ENCODE peak calls at places on chromosomes 4 and X, in five cellular contexts. One of them, this sample, is unnamed.

GRCh38 chr4:151675366-151676060 is 85.3 kb downstream of the GATB start:
- DNase-seq in neuronal stem cell: no peak
- DNase-seq in H1: no peak
- DNase-seq in mesenchymal stem cell: peak
- DNase-seq in trophoblast cell: no peak
- DNase-seq in this sample: no peak

GRCh38 chr4:2059034-2059725 is at the start of gene NAT8L:
- DNase-seq in neuronal stem cell: no peak
- DNase-seq in H1: no peak
- DNase-seq in mesenchymal stem cell: no peak
- DNase-seq in trophoblast cell: peak
- DNase-seq in this sample: peak

GRCh38 chrX:40434947-40435346 is 145.8 kb upstream of the ATP6AP2 start:
- DNase-seq in neuronal stem cell: no peak
- DNase-seq in H1: peak
- DNase-seq in mesenchymal stem cell: peak
- DNase-seq in trophoblast cell: no peak
- DNase-seq in this sample: peak

GRCh38 chrX:3712080-3712869 is 1.2 kb downstream of the PRKX start:
- DNase-seq in neuronal stem cell: no peak
- DNase-seq in H1: no peak
- DNase-seq in mesenchymal stem cell: peak
- DNase-seq in trophoblast cell: peak
- DNase-seq in this sample: no peak

GRCh38 chr4:183546376-183546775 is 41.5 kb downstream of the ING2 start:
- DNase-seq in neuronal stem cell: no peak
- DNase-seq in H1: no peak
- DNase-seq in mesenchymal stem cell: no peak
- DNase-seq in trophoblast cell: peak
- DNase-seq in this sample: no peak

GRCh38 chr4:33890841-33891240 is 2353.5 kb downstream of the ARAP2 start:
- DNase-seq in neuronal stem cell: no peak
- DNase-seq in H1: no peak
- DNase-seq in mesenchymal stem cell: no peak
- DNase-seq in trophoblast cell: no peak
- DNase-seq in this sample: no peak

GRCh38 chrX:125998432-125998831 is 167.7 kb downstream of the DCAF12L2 start:
- DNase-seq in neuronal stem cell: no peak
- DNase-seq in H1: no peak
- DNase-seq in mesenchymal stem cell: no peak
- DNase-seq in trophoblast cell: peak
- DNase-seq in this sample: no peak

GRCh38 chr4:1047106-1047975 is 35.9 kb downstream of the FGFRL1 start:
- DNase-seq in neuronal stem cell: no peak
- DNase-seq in H1: peak
- DNase-seq in mesenchymal stem cell: no peak
- DNase-seq in trophoblast cell: no peak
- DNase-seq in this sample: peak

GRCh38 chr4:80361329-80361900 is 25.9 kb downstream of the CFAP299 start:
- DNase-seq in neuronal stem cell: no peak
- DNase-seq in H1: no peak
- DNase-seq in mesenchymal stem cell: peak
- DNase-seq in trophoblast cell: peak
- DNase-seq in this sample: no peak

GRCh38 chrX:152899874-152900719 is 2.2 kb downstream of the ZNF185 start:
- DNase-seq in neuronal stem cell: no peak
- DNase-seq in H1: no peak
- DNase-seq in mesenchymal stem cell: no peak
- DNase-seq in trophoblast cell: no peak
- DNase-seq in this sample: no peak

GRCh38 chr4:56506110-56506705 is 617 bp downstream of the ARL9 start:
- DNase-seq in neuronal stem cell: peak
- DNase-seq in H1: peak
- DNase-seq in mesenchymal stem cell: peak
- DNase-seq in trophoblast cell: no peak
- DNase-seq in this sample: peak

GRCh38 chrX:17374619-17375360 is at the start of gene NHS:
- DNase-seq in neuronal stem cell: peak
- DNase-seq in H1: peak
- DNase-seq in mesenchymal stem cell: peak
- DNase-seq in trophoblast cell: peak
- DNase-seq in this sample: peak

GRCh38 chrX:1355131-1355799 is 18.7 kb downstream of the IL3RA start:
- DNase-seq in neuronal stem cell: peak
- DNase-seq in H1: peak
- DNase-seq in mesenchymal stem cell: no peak
- DNase-seq in trophoblast cell: no peak
- DNase-seq in this sample: peak

GRCh38 chrX:2903366-2903765 is 25.8 kb downstream of the ARSD start:
- DNase-seq in neuronal stem cell: no peak
- DNase-seq in H1: no peak
- DNase-seq in mesenchymal stem cell: no peak
- DNase-seq in trophoblast cell: no peak
- DNase-seq in this sample: no peak

GRCh38 chr4:8594097-8595038 is 1.8 kb downstream of the CPZ start:
- DNase-seq in neuronal stem cell: peak
- DNase-seq in H1: peak
- DNase-seq in mesenchymal stem cell: peak
- DNase-seq in trophoblast cell: peak
- DNase-seq in this sample: peak

GRCh38 chr4:13059015-13059414 is 425.1 kb downstream of the RAB28 start:
- DNase-seq in neuronal stem cell: no peak
- DNase-seq in H1: no peak
- DNase-seq in mesenchymal stem cell: no peak
- DNase-seq in trophoblast cell: no peak
- DNase-seq in this sample: no peak

GRCh38 chr4:4227510-4228355 is 1.0 kb upstream of the OTOP1 start:
- DNase-seq in neuronal stem cell: no peak
- DNase-seq in H1: peak
- DNase-seq in mesenchymal stem cell: no peak
- DNase-seq in trophoblast cell: no peak
- DNase-seq in this sample: peak

GRCh38 chrX:39729834-39730670 is 367.7 kb downstream of the BCOR start:
- DNase-seq in neuronal stem cell: peak
- DNase-seq in H1: peak
- DNase-seq in mesenchymal stem cell: peak
- DNase-seq in trophoblast cell: peak
- DNase-seq in this sample: peak

GRCh38 chr4:123449780-123450179 is 53.2 kb downstream of the SPRY1 start:
- DNase-seq in neuronal stem cell: no peak
- DNase-seq in H1: no peak
- DNase-seq in mesenchymal stem cell: peak
- DNase-seq in trophoblast cell: no peak
- DNase-seq in this sample: no peak

GRCh38 chr4:94504545-94504944 is 52.8 kb downstream of the PDLIM5 start:
- DNase-seq in neuronal stem cell: no peak
- DNase-seq in H1: no peak
- DNase-seq in mesenchymal stem cell: peak
- DNase-seq in trophoblast cell: no peak
- DNase-seq in this sample: no peak

GRCh38 chr4:41428205-41428940 is 109.6 kb upstream of the LIMCH1 start:
- DNase-seq in neuronal stem cell: no peak
- DNase-seq in H1: no peak
- DNase-seq in mesenchymal stem cell: no peak
- DNase-seq in trophoblast cell: no peak
- DNase-seq in this sample: no peak

GRCh38 chr4:24055623-24056022 is 165.8 kb upstream of the PPARGC1A start:
- DNase-seq in neuronal stem cell: no peak
- DNase-seq in H1: no peak
- DNase-seq in mesenchymal stem cell: no peak
- DNase-seq in trophoblast cell: no peak
- DNase-seq in this sample: no peak

GRCh38 chrX:66602381-66602938 is 36.4 kb downstream of the EDA2R start:
- DNase-seq in neuronal stem cell: no peak
- DNase-seq in H1: no peak
- DNase-seq in mesenchymal stem cell: no peak
- DNase-seq in trophoblast cell: no peak
- DNase-seq in this sample: no peak

GRCh38 chrX:72107320-72107719 is 24.4 kb downstream of the RTL5 start:
- DNase-seq in neuronal stem cell: no peak
- DNase-seq in H1: no peak
- DNase-seq in mesenchymal stem cell: peak
- DNase-seq in trophoblast cell: peak
- DNase-seq in this sample: peak

GRCh38 chrX:65894138-65894537 is 145.7 kb downstream of the VSIG4 start:
- DNase-seq in neuronal stem cell: no peak
- DNase-seq in H1: no peak
- DNase-seq in mesenchymal stem cell: no peak
- DNase-seq in trophoblast cell: no peak
- DNase-seq in this sample: no peak

GRCh38 chr4:36091997-36092396 is 152.3 kb downstream of the ARAP2 start:
- DNase-seq in neuronal stem cell: no peak
- DNase-seq in H1: no peak
- DNase-seq in mesenchymal stem cell: no peak
- DNase-seq in trophoblast cell: no peak
- DNase-seq in this sample: no peak

GRCh38 chr4:57037982-57038604 is 59.4 kb downstream of the POLR2B start:
- DNase-seq in neuronal stem cell: peak
- DNase-seq in H1: peak
- DNase-seq in mesenchymal stem cell: peak
- DNase-seq in trophoblast cell: peak
- DNase-seq in this sample: peak

GRCh38 chr4:6760865-6761264 is 21.7 kb upstream of the KIAA0232 start:
- DNase-seq in neuronal stem cell: no peak
- DNase-seq in H1: no peak
- DNase-seq in mesenchymal stem cell: no peak
- DNase-seq in trophoblast cell: no peak
- DNase-seq in this sample: no peak

GRCh38 chrX:71542411-71542810 is 9.5 kb downstream of the OGT start:
- DNase-seq in neuronal stem cell: no peak
- DNase-seq in H1: no peak
- DNase-seq in mesenchymal stem cell: peak
- DNase-seq in trophoblast cell: no peak
- DNase-seq in this sample: no peak

GRCh38 chr4:168451744-168452394 is 28.4 kb downstream of the DDX60L start:
- DNase-seq in neuronal stem cell: no peak
- DNase-seq in H1: no peak
- DNase-seq in mesenchymal stem cell: peak
- DNase-seq in trophoblast cell: peak
- DNase-seq in this sample: no peak

GRCh38 chr4:52091811-52092210 is 40.7 kb downstream of the SPATA18 start:
- DNase-seq in neuronal stem cell: no peak
- DNase-seq in H1: no peak
- DNase-seq in mesenchymal stem cell: peak
- DNase-seq in trophoblast cell: no peak
- DNase-seq in this sample: no peak

GRCh38 chr4:19614171-19614570 is 637.5 kb upstream of the SLIT2 start:
- DNase-seq in neuronal stem cell: no peak
- DNase-seq in H1: no peak
- DNase-seq in mesenchymal stem cell: no peak
- DNase-seq in trophoblast cell: no peak
- DNase-seq in this sample: no peak

GRCh38 chrX:9995855-9996339 is 28.7 kb downstream of the CLDN34 start:
- DNase-seq in neuronal stem cell: no peak
- DNase-seq in H1: peak
- DNase-seq in mesenchymal stem cell: peak
- DNase-seq in trophoblast cell: peak
- DNase-seq in this sample: peak

DNA sequence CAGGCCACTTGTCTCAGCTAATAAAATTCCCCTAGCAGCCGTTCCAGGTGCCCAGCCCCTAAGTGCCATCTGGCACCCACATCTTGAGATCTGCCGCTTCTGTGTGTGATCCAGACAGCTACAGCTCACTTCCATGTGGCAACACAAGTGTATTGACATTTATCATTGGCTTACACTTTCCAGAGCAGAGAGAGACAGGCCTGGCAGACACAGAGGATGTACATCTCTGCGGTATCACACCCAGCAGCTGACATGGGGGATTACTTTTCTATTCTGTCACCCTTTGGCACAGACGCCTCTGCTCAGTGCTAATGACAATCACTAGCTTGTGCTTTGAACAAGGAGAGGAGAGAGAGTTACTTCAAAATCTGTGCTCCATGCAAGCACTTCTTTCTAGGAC is 195.9 kb downstream of the KDR start:
- DNase-seq in neuronal stem cell: no peak
- DNase-seq in H1: no peak
- DNase-seq in mesenchymal stem cell: no peak
- DNase-seq in trophoblast cell: no peak
- DNase-seq in this sample: no peak
- H2BK12ac ChIP-seq in neuronal stem cell: no peak
- H2BK12ac ChIP-seq in H1: no peak
- H2BK12ac ChIP-seq in mesenchymal stem cell: no peak
- H2BK12ac ChIP-seq in trophoblast cell: no peak
- H2BK12ac ChIP-seq in this sample: no peak

GRCh38 chr4:76624271-76624681 is 189.2 kb downstream of the SHROOM3 start:
- DNase-seq in neuronal stem cell: peak
- DNase-seq in H1: no peak
- DNase-seq in mesenchymal stem cell: peak
- DNase-seq in trophoblast cell: peak
- DNase-seq in this sample: peak

GRCh38 chr4:76620723-76621463 is 185.9 kb downstream of the SHROOM3 start:
- DNase-seq in neuronal stem cell: no peak
- DNase-seq in H1: no peak
- DNase-seq in mesenchymal stem cell: no peak
- DNase-seq in trophoblast cell: no peak
- DNase-seq in this sample: no peak

GRCh38 chr4:76622126-76622525 is 187.1 kb downstream of the SHROOM3 start:
- DNase-seq in neuronal stem cell: no peak
- DNase-seq in H1: no peak
- DNase-seq in mesenchymal stem cell: peak
- DNase-seq in trophoblast cell: peak
- DNase-seq in this sample: no peak

GRCh38 chr4:76623217-76624060 is 188.4 kb downstream of the SHROOM3 start:
- DNase-seq in neuronal stem cell: no peak
- DNase-seq in H1: no peak
- DNase-seq in mesenchymal stem cell: peak
- DNase-seq in trophoblast cell: peak
- DNase-seq in this sample: no peak

DNA sequence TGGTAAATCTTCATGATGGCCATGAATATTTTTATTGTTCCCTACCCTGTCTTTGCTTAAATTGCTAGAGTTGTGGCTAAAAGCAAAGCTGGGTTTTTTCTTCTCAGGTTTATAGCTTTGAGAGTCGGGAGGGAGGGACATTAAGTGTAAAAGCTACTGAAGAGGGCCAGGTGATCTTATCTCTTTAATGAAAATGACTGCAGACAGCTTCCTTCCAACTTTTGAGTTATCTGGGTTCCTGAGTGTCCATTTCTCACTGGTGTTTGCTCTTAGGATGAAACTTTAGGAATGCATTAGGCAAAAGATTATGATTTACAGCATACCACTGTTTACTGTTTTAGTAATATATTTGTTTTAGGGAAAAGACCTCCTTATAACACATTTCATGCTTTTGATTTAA is 187.7 kb downstream of the SHROOM3 start:
- DNase-seq in neuronal stem cell: no peak
- DNase-seq in H1: no peak
- DNase-seq in mesenchymal stem cell: peak
- DNase-seq in trophoblast cell: no peak
- DNase-seq in this sample: no peak
- H3K23ac ChIP-seq in neuronal stem cell: no peak
- H3K23ac ChIP-seq in H1: no peak
- H3K23ac ChIP-seq in mesenchymal stem cell: no peak
- H3K23ac ChIP-seq in trophoblast cell: no peak
- H3K23ac ChIP-seq in this sample: no peak

GRCh38 chrX:130118396-130118795 is 8.1 kb upstream of the ELF4 start:
- DNase-seq in neuronal stem cell: no peak
- DNase-seq in H1: no peak
- DNase-seq in mesenchymal stem cell: peak
- DNase-seq in trophoblast cell: peak
- DNase-seq in this sample: no peak
- H3K4ac ChIP-seq in neuronal stem cell: no peak
- H3K4ac ChIP-seq in H1: no peak
- H3K4ac ChIP-seq in mesenchymal stem cell: no peak
- H3K4ac ChIP-seq in trophoblast cell: no peak
- H3K4ac ChIP-seq in this sample: no peak

GRCh38 chrX:97628326-97628725 is 744.6 kb downstream of the RPA4 start:
- DNase-seq in neuronal stem cell: no peak
- DNase-seq in H1: no peak
- DNase-seq in mesenchymal stem cell: no peak
- DNase-seq in trophoblast cell: no peak
- DNase-seq in this sample: no peak
- H2BK12ac ChIP-seq in neuronal stem cell: no peak
- H2BK12ac ChIP-seq in H1: no peak
- H2BK12ac ChIP-seq in mesenchymal stem cell: no peak
- H2BK12ac ChIP-seq in trophoblast cell: no peak
- H2BK12ac ChIP-seq in this sample: no peak